ENCODE peak calls at places on chromosomes 7 and 10, in six cellular contexts. G is fibroblast of lung, L is cardiac fibroblast, O is PC-9, N is sigmoid colon, K is endodermal cell. R is an unnamed sample.

GRCh38 chr7:116455499-116455898 is 44.0 kb upstream of the CAV2 start:
- DNase-seq in K (no peak), N (no peak), L (no peak), O (no peak), G (no peak), R (no peak)

GRCh38 chr7:34720289-34720688 is 62.3 kb downstream of the NPSR1 start:
- DNase-seq in L (no peak), K (no peak), O (no peak), G (no peak), N (no peak), R (no peak)

GRCh38 chr10:110221721-110222261 is 14.4 kb downstream of the MXI1 start:
- DNase-seq in N (peak), G (peak), K (peak), L (peak), O (peak), R (peak)

GRCh38 chr10:7296648-7297047 is 114.2 kb downstream of the SFMBT2 start:
- DNase-seq in O (no peak), G (no peak), L (no peak), K (no peak), N (no peak), R (no peak)

GRCh38 chr7:130505753-130506152 is 13.9 kb downstream of the MEST start:
- DNase-seq in O (no peak), K (no peak), N (no peak), L (no peak), G (no peak), R (no peak)

GRCh38 chr7:47153076-47153475 is 428.8 kb downstream of the TNS3 start:
- DNase-seq in G (peak), L (peak), O (peak), N (no peak), K (no peak), R (peak)

GRCh38 chr7:75719626-75720025 is 19.1 kb downstream of the HIP1 start:
- DNase-seq in L (no peak), O (no peak), N (no peak), G (no peak), K (no peak), R (no peak)

GRCh38 chr7:106986450-106986977 is 58.0 kb upstream of the PRKAR2B start:
- DNase-seq in N (no peak), G (no peak), O (no peak), L (no peak), K (no peak), R (no peak)

GRCh38 chr7:149330914-149331567 is 69.0 kb downstream of the ZNF783 start:
- DNase-seq in O (peak), K (peak), L (no peak), N (no peak), G (no peak), R (no peak)

GRCh38 chr10:36899652-36900051 is 225.7 kb upstream of the ANKRD30A start:
- DNase-seq in O (no peak), N (no peak), L (no peak), K (no peak), G (no peak), R (no peak)

DNA sequence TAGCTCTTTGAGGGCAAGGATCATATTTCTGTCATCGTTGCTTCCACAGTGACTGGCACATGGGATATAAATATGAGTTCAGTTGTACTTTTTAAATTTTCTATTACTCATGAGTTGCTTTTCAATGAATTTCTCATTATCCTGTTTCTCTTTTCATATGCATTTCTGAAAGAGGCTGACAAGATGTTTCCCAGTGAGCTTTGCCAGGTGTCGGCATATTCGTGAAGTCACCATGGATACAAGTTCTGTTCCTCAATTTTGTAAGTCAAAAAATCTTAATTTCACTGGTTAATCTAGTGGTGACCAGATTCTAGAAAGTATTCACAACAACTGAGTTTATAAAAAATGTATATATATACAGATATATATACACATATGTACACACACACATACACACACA is 55.7 kb upstream of the GNAI1 start:
- DNase-seq in K (no peak), O (no peak), N (no peak), G (no peak), L (no peak), R (no peak)
- H3K4me3 ChIP-seq in K (no peak), O (no peak), N (no peak), G (no peak), L (no peak), R (no peak)

GRCh38 chr7:81457858-81458522 is 311.9 kb downstream of the HGF start:
- DNase-seq in N (no peak), K (no peak), L (peak), G (peak), O (no peak), R (peak)
- TF ChIP-seq CTCF in N (no peak), K (peak), L (peak), G (no peak), O (peak), R (peak)

DNA sequence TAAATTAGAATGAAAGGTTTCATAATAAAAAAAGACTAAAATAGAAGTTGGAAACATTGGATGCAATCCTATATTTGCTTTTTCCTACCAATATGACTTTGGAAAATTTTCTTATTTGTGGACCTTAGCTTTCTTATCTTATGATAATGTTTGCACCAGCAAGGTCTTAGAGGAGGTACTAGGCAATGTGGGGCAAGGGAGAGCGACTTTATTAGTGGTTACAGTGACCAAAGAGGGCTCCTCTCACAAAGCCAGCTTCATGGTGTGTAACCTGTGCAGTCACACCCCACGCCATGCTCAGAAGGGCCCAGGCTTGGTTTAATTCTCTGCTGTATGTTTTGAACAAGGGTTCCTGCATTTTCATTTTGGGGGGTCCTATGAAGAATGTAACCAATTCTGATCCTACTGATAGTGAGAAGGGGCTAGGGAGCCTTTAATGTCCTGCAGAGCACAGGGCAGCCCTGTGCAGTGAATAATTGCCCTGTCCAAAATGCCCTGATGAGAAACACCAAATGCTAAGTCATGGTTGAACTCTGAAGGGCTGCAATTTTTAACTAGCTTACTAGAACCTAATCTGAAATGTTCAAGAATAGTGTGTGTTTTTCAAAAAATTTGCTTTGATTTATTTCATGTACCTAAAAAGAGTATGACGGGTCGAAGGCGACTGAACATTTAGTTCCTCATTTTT is 1047.8 kb downstream of the LRMDA start:
- DNase-seq in K (no peak), L (no peak), G (no peak), N (no peak), O (no peak), R (no peak)
- H3K4me3 ChIP-seq in K (no peak), L (no peak), G (no peak), N (no peak), O (no peak), R (no peak)

DNA sequence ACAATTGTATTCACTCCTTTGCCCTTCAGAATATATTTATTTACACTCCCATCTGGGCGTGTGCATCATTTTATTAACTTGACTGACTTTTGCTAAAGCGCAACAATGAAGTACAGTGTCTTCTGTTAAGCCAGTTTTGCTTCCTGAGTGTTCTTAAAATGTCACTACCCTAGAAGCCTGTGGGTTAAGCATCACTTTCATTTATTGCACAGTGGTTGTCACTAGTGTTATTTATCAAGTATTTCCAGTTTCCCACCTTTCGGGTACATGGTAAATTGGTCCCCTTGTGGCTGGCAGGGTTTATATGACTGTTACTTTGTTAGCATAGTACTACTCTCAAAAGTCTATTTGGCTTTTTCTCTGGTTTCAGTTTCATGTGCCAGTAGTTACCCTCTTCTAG is 3.3 kb downstream of the HILPDA start:
- DNase-seq in K (no peak), G (peak), N (no peak), L (no peak), O (no peak), R (no peak)
- TF ChIP-seq CTCF in K (no peak), G (no peak), N (no peak), L (no peak), O (no peak), R (no peak)

GRCh38 chr7:156854654-156855053 is 38.3 kb downstream of the LMBR1 start:
- DNase-seq in L (no peak), K (no peak), N (no peak), G (no peak), O (no peak), R (no peak)

GRCh38 chr7:156861212-156861611 is 31.8 kb downstream of the LMBR1 start:
- DNase-seq in K (no peak), O (no peak), G (no peak), L (no peak), N (no peak), R (no peak)

GRCh38 chr7:156857757-156858156 is 35.2 kb downstream of the LMBR1 start:
- DNase-seq in K (no peak), O (no peak), L (no peak), N (no peak), G (no peak), R (no peak)

GRCh38 chr7:156858523-156858922 is 34.5 kb downstream of the LMBR1 start:
- DNase-seq in O (no peak), G (no peak), N (no peak), K (no peak), L (no peak), R (no peak)
- H3K4me3 ChIP-seq in O (no peak), G (no peak), N (no peak), K (no peak), L (no peak), R (no peak)

GRCh38 chr7:121832347-121832746 is 40.6 kb upstream of the PTPRZ1 start:
- DNase-seq in G (no peak), N (no peak), O (no peak), K (no peak), L (no peak), R (no peak)

DNA sequence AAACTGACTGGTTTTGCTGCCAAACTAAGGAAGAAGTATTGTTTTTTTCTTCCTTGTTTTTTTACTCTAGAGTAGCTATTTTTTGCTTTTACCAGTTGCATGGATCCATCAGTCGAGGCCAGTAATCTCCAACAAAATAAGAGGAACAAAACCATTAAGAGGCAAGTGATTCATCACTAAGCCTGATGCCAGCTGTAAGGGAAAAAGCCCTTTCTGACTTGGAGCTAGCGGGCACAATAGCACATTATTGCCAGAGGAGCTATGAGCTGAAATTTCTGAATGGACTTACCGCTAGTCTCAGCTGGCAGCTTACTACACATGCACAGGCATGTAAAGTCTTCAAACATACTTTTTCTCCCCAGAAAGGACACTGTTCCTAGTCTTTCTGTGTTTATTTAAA is 41.6 kb upstream of the PTPRZ1 start:
- DNase-seq in L (no peak), G (no peak), O (no peak), K (no peak), N (no peak), R (no peak)
- TF ChIP-seq CTCF in L (no peak), G (no peak), O (no peak), K (no peak), N (no peak), R (no peak)